ENCODE peak calls at places on chromosomes 6 and 20, in ten cellular contexts. D is endothelial cell of umbilical vein; F is stomach; N is foreskin fibroblast; E is CD8-positive, alpha-beta memory T cell; G is HFF-Myc; H is lower lobe of right lung; U is fibroblast of lung; J is uterus; A is heart left ventricle. Q is an unnamed sample.
A peak's percentile ranks its signal among the peaks of the same experiment; 100 is the strongest.

GRCh38 chr6:28081486-28081751 is 1.1 kb downstream of the ZNF165 start:
- DNase-seq in J (no peak), U (peak; percentile 5), E (peak; percentile 40), H (no peak), A (no peak), F (no peak), G (no peak), D (no peak), N (no peak), Q (no peak)

GRCh38 chr6:49744259-49744658 is at the start of gene CRISP3:
- DNase-seq in F (no peak), G (no peak), J (no peak), H (no peak), E (no peak), U (no peak), A (no peak), D (no peak), N (no peak), Q (no peak)

GRCh38 chr6:38262609-38263008 is 377.1 kb downstream of the BTBD9 start:
- DNase-seq in D (peak; percentile 38), U (peak; percentile 86), A (no peak), H (no peak), G (no peak), F (no peak), E (no peak), J (no peak), N (peak; percentile 75), Q (no peak)

GRCh38 chr6:167984144-167984719 is 13.2 kb upstream of the KIF25 start:
- DNase-seq in D (no peak), A (no peak), F (no peak), U (no peak), N (no peak), G (no peak), J (no peak), E (no peak), H (no peak), Q (no peak)

GRCh38 chr6:153872946-153873345 is 166.1 kb upstream of the OPRM1 start:
- DNase-seq in F (no peak), G (no peak), U (peak; percentile 10), A (no peak), E (no peak), N (no peak), H (no peak), D (no peak), J (no peak), Q (no peak)

GRCh38 chr6:170130201-170130621 is 160.7 kb downstream of the DLL1 start:
- DNase-seq in E (no peak), D (no peak), U (no peak), N (no peak), G (no peak), J (no peak), F (no peak), A (peak; percentile 69), H (no peak), Q (no peak)

GRCh38 chr6:98836962-98837944 is 2.9 kb downstream of the POU3F2 start:
- DNase-seq in D (no peak), U (peak; percentile 41), H (no peak), N (no peak), J (no peak), F (no peak), E (no peak), A (no peak), G (no peak), Q (no peak)

GRCh38 chr6:169960531-169960890 is 209.1 kb downstream of the ERMARD start:
- DNase-seq in D (no peak), N (no peak), U (no peak), A (no peak), F (peak; percentile 24), E (no peak), G (no peak), H (no peak), J (no peak), Q (no peak)

GRCh38 chr20:44251284-44251683 is 4.2 kb downstream of the GDAP1L1 start:
- DNase-seq in E (no peak), D (no peak), H (no peak), N (no peak), A (no peak), F (no peak), U (no peak), G (no peak), J (no peak), Q (no peak)

GRCh38 chr20:45293041-45294002 is 13.3 kb upstream of the RBPJL start:
- DNase-seq in A (peak; percentile 91), J (peak; percentile 67), H (peak; percentile 93), E (peak; percentile 66), N (peak; percentile 41), D (peak; percentile 76), G (no peak), U (peak; percentile 52), F (peak; percentile 86), Q (peak; percentile 85)

GRCh38 chr20:32980131-32980941 is 23.9 kb downstream of the SUN5 start:
- DNase-seq in G (no peak), A (no peak), H (no peak), E (no peak), J (no peak), D (no peak), N (no peak), F (no peak), U (peak; percentile 4), Q (peak; percentile 51)

GRCh38 chr6:41284726-41285125 is 1.8 kb downstream of the TREM1 start:
- DNase-seq in H (peak; percentile 55), J (no peak), D (no peak), A (no peak), N (peak; percentile 26), E (no peak), U (peak; percentile 33), G (no peak), F (no peak), Q (no peak)

DNA sequence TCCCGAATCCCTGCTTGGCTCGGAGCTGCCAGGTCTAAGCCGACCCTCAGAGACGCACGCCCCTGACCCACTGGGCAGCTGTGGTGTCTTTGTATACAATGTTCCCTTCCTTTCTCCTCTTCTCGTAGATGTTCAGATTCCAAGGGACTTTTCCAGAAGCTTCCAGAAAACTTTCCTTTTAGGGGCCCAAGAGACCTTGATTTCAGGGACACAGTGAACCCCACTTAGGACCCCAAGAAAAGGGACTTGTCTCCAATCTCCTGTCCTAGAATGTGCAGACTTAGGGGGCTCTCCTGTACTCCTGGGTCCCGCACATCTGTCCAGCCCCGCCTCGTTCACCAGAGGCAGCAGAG is 103.5 kb downstream of the EDN3 start:
- DNase-seq in J (no peak), G (no peak), E (no peak), U (no peak), N (no peak), A (no peak), D (no peak), F (no peak), H (no peak), Q (no peak)
- H3K4me3 ChIP-seq in J (no peak overlapping the region), G (no peak overlapping the region), E (no peak overlapping the region), U (no peak overlapping the region), N (no peak overlapping the region), A (peak overlapping the region; percentile 4), D (no peak overlapping the region), F (peak overlapping the region; percentile 27), H (no peak overlapping the region), Q (no peak overlapping the region)

DNA sequence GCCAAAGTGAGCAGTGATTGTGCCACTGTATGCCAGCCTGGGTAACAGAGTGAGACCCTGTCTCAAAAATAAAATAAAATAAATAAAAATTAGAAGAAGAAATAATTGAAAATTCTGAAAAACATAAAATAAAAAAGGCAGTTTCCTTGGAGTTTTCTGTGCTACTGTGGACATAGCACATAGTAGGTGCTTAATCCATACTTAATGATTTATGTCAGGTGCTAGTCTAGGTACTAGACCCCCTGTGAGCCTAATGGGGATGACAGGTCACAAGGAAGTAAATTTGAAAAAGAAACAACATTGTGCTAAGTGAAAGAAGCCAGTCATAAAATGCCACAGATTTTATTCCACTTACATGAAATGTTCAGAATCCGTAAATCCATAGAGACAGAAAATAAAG is 9.2 kb upstream of the SLC9A8 start:
- DNase-seq in U (no peak), F (no peak), G (no peak), N (no peak), J (no peak), A (no peak), E (no peak), D (no peak), H (no peak), Q (no peak)
- H3K4me3 ChIP-seq in U (no peak overlapping the region), F (no peak overlapping the region), G (no peak overlapping the region), N (no peak overlapping the region), J (no peak overlapping the region), A (no peak overlapping the region), E (no peak overlapping the region), D (no peak overlapping the region), H (no peak overlapping the region), Q (no peak overlapping the region)

GRCh38 chr6:68873236-68873635 is 238.2 kb downstream of the ADGRB3 start:
- DNase-seq in U (no peak), A (no peak), H (no peak), F (no peak), D (no peak), G (no peak), E (no peak), N (no peak), J (no peak), Q (no peak)
- H3K4me3 ChIP-seq in U (no peak overlapping the region), A (no peak overlapping the region), H (no peak overlapping the region), F (no peak overlapping the region), D (no peak overlapping the region), G (no peak overlapping the region), E (no peak overlapping the region), N (no peak overlapping the region), J (no peak overlapping the region), Q (no peak overlapping the region)

GRCh38 chr20:50792708-50793574 is 1.9 kb upstream of the BCAS4 start:
- DNase-seq in U (peak; percentile 32), J (no peak), E (no peak), F (no peak), G (no peak), H (no peak), D (no peak), N (no peak), A (no peak), Q (no peak)

GRCh38 chr20:50794846-50795634 is at the start of gene BCAS4:
- DNase-seq in A (peak; percentile 84), U (peak; percentile 71), F (peak; percentile 84), G (no peak), D (peak; percentile 81), H (peak; percentile 80), J (peak; percentile 61), E (peak; percentile 76), N (peak; percentile 85), Q (peak; percentile 45)

GRCh38 chr20:50790651-50791277 is 4.1 kb upstream of the BCAS4 start:
- DNase-seq in D (peak; percentile 73), A (peak; percentile 92), H (peak; percentile 93), G (peak; percentile 74), E (peak; percentile 62), U (peak; percentile 85), J (peak; percentile 85), N (peak; percentile 95), F (peak; percentile 94), Q (peak; percentile 79)

GRCh38 chr20:50797142-50797541 is 2.3 kb downstream of the BCAS4 start:
- DNase-seq in E (no peak), J (no peak), A (no peak), G (no peak), D (no peak), U (no peak), H (no peak), N (no peak), F (no peak), Q (no peak)

GRCh38 chr20:50794181-50794845 is 548 bp upstream of the BCAS4 start:
- DNase-seq in G (no peak), N (no peak), A (no peak), J (peak; percentile 34), U (no peak), H (peak; percentile 43), F (no peak), D (no peak), E (peak; percentile 2), Q (no peak)
- H3K4me3 ChIP-seq in G (peak overlapping the region; percentile 54), N (peak overlapping the region; percentile 28), A (peak overlapping the region; percentile 79), J (peak overlapping the region; percentile 18), U (peak overlapping the region; percentile 48), H (peak overlapping the region; percentile 82), F (peak overlapping the region; percentile 96), D (peak overlapping the region; percentile 18), E (peak overlapping the region; percentile 54), Q (peak overlapping the region; percentile 57)

Q was measured in tibial nerve.